ENCODE peak calls at places on chromosomes 1 and 21, in four cellular contexts. O is activated CD4-positive, alpha-beta T cell treated with anti-CD3 and anti-CD28 coated beads, Interleukin-2, amount 10 ng/mL, durations not matched to agents 7 days and 5 days; H is iPS DF 6.9; D is nephron progenitor cell. A is an unnamed sample.

GRCh38 chr1:67803380-67804279 is 29.6 kb downstream of the GNG12 start:
- DNase-seq in O (no peak), H (no peak), D (no peak), A (no peak)

GRCh38 chr1:109609881-109610280 is 9.5 kb downstream of the GNAT2 start:
- DNase-seq in D (no peak), H (no peak), O (no peak), A (no peak)

GRCh38 chr1:111242805-111243523 is 15.5 kb downstream of the CHI3L2 start:
- DNase-seq in D (no peak), H (no peak), O (no peak), A (peak)

GRCh38 chr1:172399369-172400072 is 21.0 kb upstream of the C1orf105 start:
- DNase-seq in H (no peak), D (no peak), O (peak), A (no peak)

GRCh38 chr1:163171826-163172225 is 30.9 kb downstream of the RGS5 start:
- DNase-seq in D (no peak), H (no peak), O (no peak), A (no peak)

GRCh38 chr1:78176448-78176847 is 130.7 kb downstream of the GIPC2 start:
- DNase-seq in O (no peak), D (no peak), H (no peak), A (no peak)

GRCh38 chr1:218658294-218658693 is 313.2 kb downstream of the TGFB2 start:
- DNase-seq in H (no peak), O (no peak), D (no peak), A (no peak)

GRCh38 chr1:235079443-235079967 is 49.1 kb downstream of the TOMM20 start:
- DNase-seq in D (no peak), H (no peak), O (no peak), A (no peak)

GRCh38 chr1:59477286-59477685 is 180.4 kb downstream of the FGGY start:
- DNase-seq in D (no peak), H (no peak), O (peak), A (no peak)

GRCh38 chr1:167342846-167343245 is 122.2 kb downstream of the POU2F1 start:
- DNase-seq in D (no peak), O (no peak), H (no peak), A (no peak)

GRCh38 chr21:40165671-40166070 is 298.4 kb downstream of the PCP4 start:
- DNase-seq in O (no peak), D (no peak), H (no peak), A (no peak)

GRCh38 chr1:83641206-83641658 is 357.7 kb downstream of the TTLL7 start:
- DNase-seq in O (no peak), D (no peak), H (no peak), A (no peak)

GRCh38 chr1:9238550-9238949 is 4.0 kb downstream of the H6PD start:
- DNase-seq in H (no peak), D (no peak), O (no peak), A (no peak)

GRCh38 chr1:235397733-235398132 is 30.5 kb downstream of the TBCE start:
- DNase-seq in O (no peak), H (no peak), D (no peak), A (no peak)

GRCh38 chr1:11229178-11229577 is 33.2 kb downstream of the MTOR start:
- DNase-seq in O (no peak), D (no peak), H (no peak), A (no peak)

GRCh38 chr1:34640654-34641401 is 114.0 kb upstream of the GJB5 start:
- DNase-seq in H (no peak), D (no peak), O (no peak), A (no peak)

GRCh38 chr21:43921602-43921978 is 56.6 kb downstream of the AGPAT3 start:
- DNase-seq in H (no peak), D (no peak), O (peak), A (no peak)

GRCh38 chr1:110872366-110872744 is 593 bp upstream of the CD53 start:
- DNase-seq in D (no peak), H (no peak), O (no peak), A (no peak)

GRCh38 chr21:46154955-46155513 is 345 bp downstream of the FTCD start:
- DNase-seq in O (no peak), D (no peak), H (no peak), A (peak)

GRCh38 chr1:20166047-20166446 is 19.8 kb upstream of the UBXN10 start:
- DNase-seq in D (no peak), O (no peak), H (no peak), A (no peak)

GRCh38 chr1:168621356-168621755 is 45.0 kb downstream of the XCL1 start:
- DNase-seq in D (no peak), O (no peak), H (no peak), A (no peak)

GRCh38 chr1:205225901-205226765 is 1.6 kb upstream of the TMCC2 start:
- DNase-seq in D (no peak), H (no peak), O (no peak), A (no peak)

GRCh38 chr1:232473319-232473718 is 156.6 kb downstream of the SIPA1L2 start:
- DNase-seq in D (no peak), O (no peak), H (no peak), A (no peak)

GRCh38 chr1:111745670-111746613 is 6.7 kb upstream of the INKA2 start:
- DNase-seq in H (no peak), O (no peak), D (no peak), A (no peak)

GRCh38 chr1:199742547-199742946 is 285.0 kb upstream of the NR5A2 start:
- DNase-seq in O (no peak), H (no peak), D (no peak), A (no peak)

GRCh38 chr1:40110389-40110788 is 13.3 kb upstream of the PPT1 start:
- DNase-seq in O (no peak), H (no peak), D (no peak), A (no peak)

GRCh38 chr1:41957568-41957967 is 38.8 kb upstream of the HIVEP3 start:
- DNase-seq in D (no peak), H (no peak), O (no peak), A (no peak)

GRCh38 chr1:160539896-160540858 is 17.1 kb upstream of the SLAMF6 start:
- DNase-seq in O (peak), D (no peak), H (no peak), A (no peak)

GRCh38 chr1:15116966-15117365 is 36.6 kb upstream of the TMEM51 start:
- DNase-seq in O (no peak), D (no peak), H (no peak), A (no peak)

GRCh38 chr1:1361982-1362423 is 3.6 kb upstream of the MXRA8 start:
- DNase-seq in D (peak), H (no peak), O (no peak), A (no peak)

GRCh38 chr1:39380036-39380435 is 111.4 kb upstream of the BMP8A start:
- DNase-seq in O (no peak), H (no peak), D (no peak), A (no peak)

GRCh38 chr21:45093064-45093532 is 18.7 kb downstream of the ADARB1 start:
- DNase-seq in O (no peak), D (no peak), H (no peak), A (no peak)

GRCh38 chr1:8202182-8202905 is 115.6 kb upstream of the SLC45A1 start:
- DNase-seq in O (no peak), D (peak), H (no peak), A (no peak)

GRCh38 chr1:8082945-8083344 is 56.8 kb upstream of the ERRFI1 start:
- DNase-seq in O (no peak), H (no peak), D (no peak), A (no peak)

GRCh38 chr21:33707846-33708245 is 65.5 kb downstream of the ITSN1 start:
- DNase-seq in O (no peak), D (no peak), H (no peak), A (no peak)

GRCh38 chr1:45843474-45843905 is 40.1 kb downstream of the MAST2 start:
- DNase-seq in O (no peak), D (no peak), H (no peak), A (no peak)

GRCh38 chr1:56303805-56304204 is 275.6 kb downstream of the PLPP3 start:
- DNase-seq in H (no peak), D (no peak), O (no peak), A (no peak)

GRCh38 chr1:7561331-7561921 is 209.7 kb upstream of the VAMP3 start:
- DNase-seq in H (peak), O (no peak), D (peak), A (peak)

GRCh38 chr1:85259118-85259865 is at the start of gene C1orf52:
- DNase-seq in H (peak), O (peak), D (peak), A (peak)